ENCODE peak calls at places on chromosomes 7 and 10, in seven cellular contexts. One of them, this sample, is unnamed. For H3K9me3, the result is how much of the 10 kb centered on the place peaks cover.

GRCh38 chr10:80324086-80324485 is 32.5 kb downstream of the DYDC1 start:
- DNase-seq in ovary: no peak
- DNase-seq in transverse colon: no peak
- DNase-seq in stomach: no peak
- DNase-seq in GM12878: no peak
- DNase-seq in tibial nerve: no peak
- DNase-seq in A549: no peak
- DNase-seq in this sample: no peak

GRCh38 chr10:104277785-104278184 is 8.8 kb downstream of the GSTO2 start:
- DNase-seq in ovary: no peak
- DNase-seq in transverse colon: peak
- DNase-seq in stomach: peak
- DNase-seq in GM12878: no peak
- DNase-seq in tibial nerve: no peak
- DNase-seq in A549: no peak
- DNase-seq in this sample: no peak

GRCh38 chr7:96282835-96283234 is 39.1 kb downstream of the SLC25A13 start:
- DNase-seq in ovary: no peak
- DNase-seq in transverse colon: no peak
- DNase-seq in stomach: no peak
- DNase-seq in GM12878: no peak
- DNase-seq in tibial nerve: no peak
- DNase-seq in A549: no peak
- DNase-seq in this sample: no peak

GRCh38 chr7:18771834-18772566 is 276.5 kb downstream of the HDAC9 start:
- DNase-seq in ovary: no peak
- DNase-seq in transverse colon: no peak
- DNase-seq in stomach: no peak
- DNase-seq in GM12878: no peak
- DNase-seq in tibial nerve: no peak
- DNase-seq in A549: no peak
- DNase-seq in this sample: no peak

GRCh38 chr10:87659571-87660483 is at the start of gene PAPSS2:
- DNase-seq in ovary: peak
- DNase-seq in transverse colon: peak
- DNase-seq in stomach: peak
- DNase-seq in GM12878: no peak
- DNase-seq in tibial nerve: peak
- DNase-seq in A549: peak
- DNase-seq in this sample: peak

GRCh38 chr10:21080246-21080645 is 183.1 kb upstream of the NEBL start:
- DNase-seq in ovary: no peak
- DNase-seq in transverse colon: no peak
- DNase-seq in stomach: no peak
- DNase-seq in GM12878: no peak
- DNase-seq in tibial nerve: no peak
- DNase-seq in A549: no peak
- DNase-seq in this sample: no peak

GRCh38 chr7:1710936-1711335 is 40.9 kb downstream of the ELFN1 start:
- DNase-seq in ovary: no peak
- DNase-seq in transverse colon: no peak
- DNase-seq in stomach: no peak
- DNase-seq in GM12878: no peak
- DNase-seq in tibial nerve: no peak
- DNase-seq in A549: no peak
- DNase-seq in this sample: peak

GRCh38 chr10:101693701-101694055 is 1.3 kb downstream of the FBXW4 start:
- DNase-seq in ovary: no peak
- DNase-seq in transverse colon: peak
- DNase-seq in stomach: no peak
- DNase-seq in GM12878: no peak
- DNase-seq in tibial nerve: no peak
- DNase-seq in A549: peak
- DNase-seq in this sample: no peak

GRCh38 chr7:15424468-15424867 is 137.3 kb downstream of the AGMO start:
- DNase-seq in ovary: no peak
- DNase-seq in transverse colon: no peak
- DNase-seq in stomach: no peak
- DNase-seq in GM12878: no peak
- DNase-seq in tibial nerve: no peak
- DNase-seq in A549: no peak
- DNase-seq in this sample: no peak

GRCh38 chr7:20508109-20508508 is 107.4 kb upstream of the ABCB5 start:
- DNase-seq in ovary: no peak
- DNase-seq in transverse colon: no peak
- DNase-seq in stomach: no peak
- DNase-seq in GM12878: no peak
- DNase-seq in tibial nerve: no peak
- DNase-seq in A549: peak
- DNase-seq in this sample: no peak

GRCh38 chr10:12513775-12514663 is 164.7 kb downstream of the CAMK1D start:
- DNase-seq in ovary: no peak
- DNase-seq in transverse colon: no peak
- DNase-seq in stomach: no peak
- DNase-seq in GM12878: no peak
- DNase-seq in tibial nerve: no peak
- DNase-seq in A549: no peak
- DNase-seq in this sample: no peak

GRCh38 chr7:38312776-38313175 is 39.3 kb upstream of the TARP start:
- DNase-seq in ovary: no peak
- DNase-seq in transverse colon: no peak
- DNase-seq in stomach: no peak
- DNase-seq in GM12878: no peak
- DNase-seq in tibial nerve: no peak
- DNase-seq in A549: no peak
- DNase-seq in this sample: no peak

GRCh38 chr10:28181478-28182096 is 121.3 kb downstream of the MPP7 start:
- DNase-seq in ovary: no peak
- DNase-seq in transverse colon: no peak
- DNase-seq in stomach: no peak
- DNase-seq in GM12878: no peak
- DNase-seq in tibial nerve: no peak
- DNase-seq in A549: no peak
- DNase-seq in this sample: no peak

GRCh38 chr7:140526901-140527664 is 47.8 kb upstream of the MKRN1 start:
- DNase-seq in ovary: peak
- DNase-seq in transverse colon: no peak
- DNase-seq in stomach: no peak
- DNase-seq in GM12878: no peak
- DNase-seq in tibial nerve: no peak
- DNase-seq in A549: peak
- DNase-seq in this sample: no peak

GRCh38 chr10:126839094-126839761 is 66.0 kb upstream of the DOCK1 start:
- DNase-seq in ovary: no peak
- DNase-seq in transverse colon: peak
- DNase-seq in stomach: peak
- DNase-seq in GM12878: no peak
- DNase-seq in tibial nerve: no peak
- DNase-seq in A549: no peak
- DNase-seq in this sample: no peak

GRCh38 chr10:65320256-65321026 is 1605.4 kb upstream of the LRRTM3 start:
- DNase-seq in ovary: no peak
- DNase-seq in transverse colon: no peak
- DNase-seq in stomach: no peak
- DNase-seq in GM12878: no peak
- DNase-seq in tibial nerve: no peak
- DNase-seq in A549: no peak
- DNase-seq in this sample: no peak
- TF ChIP-seq EP300 in ovary: no peak
- TF ChIP-seq EP300 in transverse colon: no peak
- TF ChIP-seq EP300 in stomach: no peak
- TF ChIP-seq EP300 in GM12878: no peak
- TF ChIP-seq EP300 in tibial nerve: no peak
- TF ChIP-seq EP300 in A549: no peak
- TF ChIP-seq EP300 in this sample: no peak

DNA sequence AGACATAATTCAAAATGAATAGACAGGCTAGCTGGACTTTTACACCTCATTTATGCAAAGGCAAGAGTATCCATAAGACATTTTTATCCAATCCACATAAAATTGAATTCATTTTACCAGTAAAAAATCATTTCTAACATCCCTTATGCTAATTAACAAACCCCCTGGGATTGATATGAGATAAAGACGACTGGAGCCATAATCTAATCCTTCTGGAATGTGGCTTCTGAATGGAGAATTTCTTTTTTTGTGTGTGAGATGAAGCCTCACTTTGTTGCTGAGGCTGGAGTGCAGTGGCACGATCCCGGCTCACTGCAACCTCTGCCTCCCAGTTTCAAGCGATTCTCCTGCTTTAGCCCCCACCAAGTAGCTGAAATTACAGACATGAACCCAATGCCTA is 90.4 kb downstream of the AKR1D1 start:
- DNase-seq in ovary: no peak
- DNase-seq in transverse colon: no peak
- DNase-seq in stomach: no peak
- DNase-seq in GM12878: no peak
- DNase-seq in tibial nerve: no peak
- DNase-seq in A549: no peak
- DNase-seq in this sample: no peak
- H3K9me3 ChIP-seq in ovary: under half
- H3K9me3 ChIP-seq in transverse colon: under half
- H3K9me3 ChIP-seq in stomach: under half
- H3K9me3 ChIP-seq in GM12878: under half
- H3K9me3 ChIP-seq in tibial nerve: under half
- H3K9me3 ChIP-seq in A549: under half
- H3K9me3 ChIP-seq in this sample: under half

GRCh38 chr7:2918406-2918805 is 74.3 kb upstream of the GNA12 start:
- DNase-seq in ovary: no peak
- DNase-seq in transverse colon: no peak
- DNase-seq in stomach: no peak
- DNase-seq in GM12878: no peak
- DNase-seq in tibial nerve: no peak
- DNase-seq in A549: no peak
- DNase-seq in this sample: no peak

GRCh38 chr7:2921748-2922147 is 77.6 kb upstream of the GNA12 start:
- DNase-seq in ovary: no peak
- DNase-seq in transverse colon: no peak
- DNase-seq in stomach: no peak
- DNase-seq in GM12878: no peak
- DNase-seq in tibial nerve: no peak
- DNase-seq in A549: no peak
- DNase-seq in this sample: no peak

GRCh38 chr7:2919256-2919655 is 75.1 kb upstream of the GNA12 start:
- DNase-seq in ovary: no peak
- DNase-seq in transverse colon: no peak
- DNase-seq in stomach: no peak
- DNase-seq in GM12878: no peak
- DNase-seq in tibial nerve: no peak
- DNase-seq in A549: no peak
- DNase-seq in this sample: no peak

GRCh38 chr7:2920956-2921708 is 77.0 kb upstream of the GNA12 start:
- DNase-seq in ovary: no peak
- DNase-seq in transverse colon: no peak
- DNase-seq in stomach: no peak
- DNase-seq in GM12878: no peak
- DNase-seq in tibial nerve: no peak
- DNase-seq in A549: no peak
- DNase-seq in this sample: no peak

GRCh38 chr7:2920041-2920440 is 75.9 kb upstream of the GNA12 start:
- DNase-seq in ovary: no peak
- DNase-seq in transverse colon: no peak
- DNase-seq in stomach: no peak
- DNase-seq in GM12878: no peak
- DNase-seq in tibial nerve: no peak
- DNase-seq in A549: no peak
- DNase-seq in this sample: no peak
- H3K4me3 ChIP-seq in ovary: no peak
- H3K4me3 ChIP-seq in transverse colon: no peak
- H3K4me3 ChIP-seq in stomach: no peak
- H3K4me3 ChIP-seq in GM12878: no peak
- H3K4me3 ChIP-seq in tibial nerve: no peak
- H3K4me3 ChIP-seq in A549: no peak
- H3K4me3 ChIP-seq in this sample: no peak

GRCh38 chr10:124062390-124062789 is 31.0 kb downstream of the CHST15 start:
- DNase-seq in ovary: peak
- DNase-seq in transverse colon: no peak
- DNase-seq in stomach: no peak
- DNase-seq in GM12878: no peak
- DNase-seq in tibial nerve: no peak
- DNase-seq in A549: no peak
- DNase-seq in this sample: no peak

GRCh38 chr10:124059552-124059951 is 33.8 kb downstream of the CHST15 start:
- DNase-seq in ovary: no peak
- DNase-seq in transverse colon: no peak
- DNase-seq in stomach: no peak
- DNase-seq in GM12878: no peak
- DNase-seq in tibial nerve: no peak
- DNase-seq in A549: no peak
- DNase-seq in this sample: no peak

GRCh38 chr10:124058346-124059003 is 34.9 kb downstream of the CHST15 start:
- DNase-seq in ovary: peak
- DNase-seq in transverse colon: no peak
- DNase-seq in stomach: no peak
- DNase-seq in GM12878: no peak
- DNase-seq in tibial nerve: no peak
- DNase-seq in A549: no peak
- DNase-seq in this sample: no peak

GRCh38 chr10:124061030-124061429 is 32.4 kb downstream of the CHST15 start:
- DNase-seq in ovary: no peak
- DNase-seq in transverse colon: no peak
- DNase-seq in stomach: no peak
- DNase-seq in GM12878: no peak
- DNase-seq in tibial nerve: no peak
- DNase-seq in A549: no peak
- DNase-seq in this sample: no peak

DNA sequence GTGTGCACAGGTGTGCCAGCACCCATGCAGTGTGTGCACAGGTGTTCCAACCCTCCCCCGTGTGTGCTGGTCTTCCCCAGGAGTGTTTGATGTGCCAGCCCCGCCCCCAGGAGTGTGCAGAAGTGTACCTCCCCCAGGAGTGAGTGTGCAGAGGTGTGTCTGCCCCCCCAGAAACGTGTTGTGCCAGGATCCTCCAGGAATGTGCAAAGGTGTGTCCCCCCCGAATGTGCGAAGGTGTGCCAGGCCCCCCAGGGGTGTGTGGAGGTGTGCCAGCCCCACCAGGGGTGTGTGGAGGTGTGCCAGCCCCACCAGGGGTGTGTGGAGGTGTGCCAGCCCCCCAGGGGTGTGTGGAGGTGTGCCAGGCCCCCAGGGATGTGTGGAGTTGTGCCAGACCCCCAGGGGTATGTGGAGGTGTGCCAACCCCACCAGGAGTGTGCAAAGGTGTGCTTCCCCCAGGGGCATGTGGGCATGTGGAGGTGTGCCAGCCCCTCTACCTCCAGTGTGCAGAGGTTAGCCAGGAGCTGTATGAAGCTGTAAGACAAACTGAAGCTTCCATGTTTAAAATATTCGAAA is 33.2 kb downstream of the CHST15 start:
- DNase-seq in ovary: peak
- DNase-seq in transverse colon: no peak
- DNase-seq in stomach: no peak
- DNase-seq in GM12878: no peak
- DNase-seq in tibial nerve: no peak
- DNase-seq in A549: no peak
- DNase-seq in this sample: no peak
- TF ChIP-seq EP300 in ovary: no peak
- TF ChIP-seq EP300 in transverse colon: no peak
- TF ChIP-seq EP300 in stomach: no peak
- TF ChIP-seq EP300 in GM12878: no peak
- TF ChIP-seq EP300 in tibial nerve: no peak
- TF ChIP-seq EP300 in A549: no peak
- TF ChIP-seq EP300 in this sample: no peak

This sample was measured in sigmoid colon.